ENCODE peak calls at places on chromosome 10, in five cellular contexts. One of them, this sample, is unnamed.

GRCh38 chr10:88880287-88881094 is 446 bp downstream of the STAMBPL1 start:
- DNase-seq in NCI-H1930: peak; percentile 38
- DNase-seq in NCI-H460: peak; percentile 76
- DNase-seq in NCI-H82: peak; percentile 76
- DNase-seq in AG20443: peak; percentile 90
- DNase-seq in this sample: peak; percentile 67

GRCh38 chr10:52283174-52283573 is 30.9 kb upstream of the DKK1 start:
- DNase-seq in NCI-H1930: no peak
- DNase-seq in NCI-H460: no peak
- DNase-seq in NCI-H82: no peak
- DNase-seq in AG20443: no peak
- DNase-seq in this sample: no peak

GRCh38 chr10:80459047-80459865 is 5.1 kb downstream of the TSPAN14 start:
- DNase-seq in NCI-H1930: no peak
- DNase-seq in NCI-H460: no peak
- DNase-seq in NCI-H82: peak; percentile 17
- DNase-seq in AG20443: peak; percentile 91
- DNase-seq in this sample: peak; percentile 55

GRCh38 chr10:62819521-62819920 is 3.4 kb upstream of the EGR2 start:
- DNase-seq in NCI-H1930: no peak
- DNase-seq in NCI-H460: no peak
- DNase-seq in NCI-H82: no peak
- DNase-seq in AG20443: no peak
- DNase-seq in this sample: no peak

GRCh38 chr10:104347295-104348045 is 6.2 kb upstream of the CFAP58 start:
- DNase-seq in NCI-H1930: no peak
- DNase-seq in NCI-H460: no peak
- DNase-seq in NCI-H82: no peak
- DNase-seq in AG20443: no peak
- DNase-seq in this sample: no peak

GRCh38 chr10:77458986-77459590 is 178.5 kb downstream of the KCNMA1 start:
- DNase-seq in NCI-H1930: no peak
- DNase-seq in NCI-H460: no peak
- DNase-seq in NCI-H82: no peak
- DNase-seq in AG20443: peak; percentile 59
- DNase-seq in this sample: no peak

GRCh38 chr10:102998508-102998907 is 80.4 kb downstream of the CNNM2 start:
- DNase-seq in NCI-H1930: no peak
- DNase-seq in NCI-H460: no peak
- DNase-seq in NCI-H82: no peak
- DNase-seq in AG20443: no peak
- DNase-seq in this sample: no peak

GRCh38 chr10:18625906-18626305 is 25.5 kb downstream of the NSUN6 start:
- DNase-seq in NCI-H1930: no peak
- DNase-seq in NCI-H460: no peak
- DNase-seq in NCI-H82: no peak
- DNase-seq in AG20443: no peak
- DNase-seq in this sample: no peak

GRCh38 chr10:101297901-101298451 is 56.0 kb upstream of the BTRC start:
- DNase-seq in NCI-H1930: no peak
- DNase-seq in NCI-H460: peak; percentile 41
- DNase-seq in NCI-H82: peak; percentile 90
- DNase-seq in AG20443: peak; percentile 82
- DNase-seq in this sample: peak; percentile 65

GRCh38 chr10:132464256-132465192 is 67.5 kb downstream of the PWWP2B start:
- DNase-seq in NCI-H1930: no peak
- DNase-seq in NCI-H460: no peak
- DNase-seq in NCI-H82: no peak
- DNase-seq in AG20443: peak; percentile 65
- DNase-seq in this sample: no peak

GRCh38 chr10:22229756-22230330 is 12.0 kb upstream of the EBLN1 start:
- DNase-seq in NCI-H1930: no peak
- DNase-seq in NCI-H460: no peak
- DNase-seq in NCI-H82: peak; percentile 25
- DNase-seq in AG20443: no peak
- DNase-seq in this sample: no peak

GRCh38 chr10:48363617-48364355 is 57.3 kb downstream of the MAPK8 start:
- DNase-seq in NCI-H1930: no peak
- DNase-seq in NCI-H460: peak; percentile 64
- DNase-seq in NCI-H82: peak; percentile 66
- DNase-seq in AG20443: peak; percentile 54
- DNase-seq in this sample: peak; percentile 6

GRCh38 chr10:124917939-124918830 is 23.7 kb upstream of the ZRANB1 start:
- DNase-seq in NCI-H1930: no peak
- DNase-seq in NCI-H460: no peak
- DNase-seq in NCI-H82: no peak
- DNase-seq in AG20443: peak; percentile 58
- DNase-seq in this sample: no peak

GRCh38 chr10:89391882-89392756 is at the start of gene IFIT1:
- DNase-seq in NCI-H1930: no peak
- DNase-seq in NCI-H460: peak; percentile 80
- DNase-seq in NCI-H82: peak; percentile 8
- DNase-seq in AG20443: peak; percentile 84
- DNase-seq in this sample: peak; percentile 14

GRCh38 chr10:112977294-112977951 is 27.4 kb downstream of the TCF7L2 start:
- DNase-seq in NCI-H1930: no peak
- DNase-seq in NCI-H460: no peak
- DNase-seq in NCI-H82: peak; percentile 91
- DNase-seq in AG20443: no peak
- DNase-seq in this sample: no peak

GRCh38 chr10:45198596-45199379 is 116.6 kb downstream of the OR13A1 start:
- DNase-seq in NCI-H1930: no peak
- DNase-seq in NCI-H460: no peak
- DNase-seq in NCI-H82: no peak
- DNase-seq in AG20443: no peak
- DNase-seq in this sample: no peak

GRCh38 chr10:50421026-50421719 is 169.9 kb upstream of the ASAH2 start:
- DNase-seq in NCI-H1930: no peak
- DNase-seq in NCI-H460: no peak
- DNase-seq in NCI-H82: peak; percentile 53
- DNase-seq in AG20443: peak; percentile 51
- DNase-seq in this sample: peak; percentile 20

GRCh38 chr10:124290095-124290795 is 128.5 kb downstream of the OAT start:
- DNase-seq in NCI-H1930: no peak
- DNase-seq in NCI-H460: peak; percentile 6
- DNase-seq in NCI-H82: no peak
- DNase-seq in AG20443: no peak
- DNase-seq in this sample: no peak

GRCh38 chr10:124451227-124451807 is 1.5 kb upstream of the NKX1-2 start:
- DNase-seq in NCI-H1930: no peak
- DNase-seq in NCI-H460: no peak
- DNase-seq in NCI-H82: no peak
- DNase-seq in AG20443: no peak
- DNase-seq in this sample: no peak

GRCh38 chr10:71250405-71250804 is 38.0 kb downstream of the UNC5B start:
- DNase-seq in NCI-H1930: no peak
- DNase-seq in NCI-H460: no peak
- DNase-seq in NCI-H82: no peak
- DNase-seq in AG20443: no peak
- DNase-seq in this sample: no peak

GRCh38 chr10:29063806-29064644 is 224.8 kb upstream of the LYZL1 start:
- DNase-seq in NCI-H1930: no peak
- DNase-seq in NCI-H460: no peak
- DNase-seq in NCI-H82: no peak
- DNase-seq in AG20443: peak; percentile 17
- DNase-seq in this sample: no peak

GRCh38 chr10:103451871-103452713 is at the start of gene CALHM2:
- DNase-seq in NCI-H1930: no peak
- DNase-seq in NCI-H460: peak; percentile 28
- DNase-seq in NCI-H82: peak; percentile 52
- DNase-seq in AG20443: peak; percentile 90
- DNase-seq in this sample: peak; percentile 46

GRCh38 chr10:50382576-50383023 is 131.3 kb upstream of the ASAH2 start:
- DNase-seq in NCI-H1930: no peak
- DNase-seq in NCI-H460: no peak
- DNase-seq in NCI-H82: no peak
- DNase-seq in AG20443: peak; percentile 11
- DNase-seq in this sample: no peak

GRCh38 chr10:4343798-4344370 is 482.1 kb upstream of the AKR1E2 start:
- DNase-seq in NCI-H1930: no peak
- DNase-seq in NCI-H460: no peak
- DNase-seq in NCI-H82: no peak
- DNase-seq in AG20443: no peak
- DNase-seq in this sample: no peak

GRCh38 chr10:14645239-14645960 is 129.3 kb downstream of the FAM107B start:
- DNase-seq in NCI-H1930: no peak
- DNase-seq in NCI-H460: no peak
- DNase-seq in NCI-H82: no peak
- DNase-seq in AG20443: no peak
- DNase-seq in this sample: no peak

GRCh38 chr10:83544049-83544448 is 595.3 kb upstream of the GHITM start:
- DNase-seq in NCI-H1930: no peak
- DNase-seq in NCI-H460: no peak
- DNase-seq in NCI-H82: peak; percentile 14
- DNase-seq in AG20443: no peak
- DNase-seq in this sample: no peak

GRCh38 chr10:122286872-122287271 is 15.8 kb downstream of the BTBD16 start:
- DNase-seq in NCI-H1930: no peak
- DNase-seq in NCI-H460: no peak
- DNase-seq in NCI-H82: no peak
- DNase-seq in AG20443: peak; percentile 91
- DNase-seq in this sample: no peak

GRCh38 chr10:102400061-102400460 is 4.6 kb downstream of the NFKB2 start:
- DNase-seq in NCI-H1930: no peak
- DNase-seq in NCI-H460: no peak
- DNase-seq in NCI-H82: no peak
- DNase-seq in AG20443: no peak
- DNase-seq in this sample: no peak

GRCh38 chr10:102644646-102645387 is 538 bp downstream of the TRIM8 start:
- DNase-seq in NCI-H1930: peak; percentile 60
- DNase-seq in NCI-H460: peak; percentile 70
- DNase-seq in NCI-H82: peak; percentile 79
- DNase-seq in AG20443: no peak
- DNase-seq in this sample: peak; percentile 72

GRCh38 chr10:96287392-96288105 is 16.2 kb upstream of the BLNK start:
- DNase-seq in NCI-H1930: no peak
- DNase-seq in NCI-H460: no peak
- DNase-seq in NCI-H82: no peak
- DNase-seq in AG20443: no peak
- DNase-seq in this sample: no peak

GRCh38 chr10:17175551-17175950 is 25.9 kb downstream of the TRDMT1 start:
- DNase-seq in NCI-H1930: no peak
- DNase-seq in NCI-H460: no peak
- DNase-seq in NCI-H82: no peak
- DNase-seq in AG20443: peak; percentile 56
- DNase-seq in this sample: no peak